ENCODE peak calls at places on chromosomes 16 and 17, in five cellular contexts. Q is WTC11; Y is caudate nucleus; O is MV-4-11; W is stimulated activated CD8-positive, alpha-beta memory T cell treated with anti-CD3 and anti-CD28 coated beads, Interleukin-4, amount 100 ng/mL, for 1 hour. S is an unnamed sample.

GRCh38 chr17:68101992-68102758 is 66.6 kb downstream of the KPNA2 start:
- DNase-seq in O (no peak), Y (no peak), Q (no peak), W (no peak), S (peak)

GRCh38 chr17:4938670-4939553 is 934 bp downstream of the SLC25A11 start:
- DNase-seq in O (no peak), W (no peak), Q (no peak), Y (no peak), S (no peak)

GRCh38 chr17:57553525-57553924 is 191.6 kb downstream of the CCDC182 start:
- DNase-seq in W (no peak), O (peak), Q (no peak), Y (no peak), S (no peak)

GRCh38 chr16:90022209-90023077 is 3.2 kb upstream of the DBNDD1 start:
- DNase-seq in Y (peak), Q (peak), O (peak), W (peak), S (peak)

GRCh38 chr17:47701603-47702002 is 7.6 kb downstream of the TBKBP1 start:
- DNase-seq in O (no peak), Y (no peak), W (no peak), Q (no peak), S (no peak)

GRCh38 chr16:63361032-63361624 is 1324.9 kb upstream of the CDH8 start:
- DNase-seq in W (no peak), Y (no peak), O (peak), Q (no peak), S (peak)

GRCh38 chr17:42917236-42917603 is 16.6 kb downstream of the G6PC1 start:
- DNase-seq in O (no peak), Y (no peak), W (no peak), Q (no peak), S (no peak)

GRCh38 chr16:65121870-65122723 is at the start of gene CDH11:
- DNase-seq in O (no peak), Y (peak), Q (peak), W (no peak), S (no peak)

GRCh38 chr17:76076765-76077581 is 2.0 kb upstream of the ZACN start:
- DNase-seq in W (no peak), Q (peak), Y (no peak), O (no peak), S (no peak)

GRCh38 chr17:19494961-19495806 is 38.5 kb upstream of the SLC47A1 start:
- DNase-seq in O (no peak), W (no peak), Y (no peak), Q (no peak), S (no peak)

GRCh38 chr16:51500306-51500705 is 349.2 kb upstream of the SALL1 start:
- DNase-seq in O (no peak), Q (no peak), Y (no peak), W (no peak), S (no peak)

GRCh38 chr17:80780381-80781187 is 211.1 kb upstream of the CHMP6 start:
- DNase-seq in Y (no peak), O (no peak), Q (no peak), W (no peak), S (peak)

GRCh38 chr17:31598921-31599571 is 207.6 kb downstream of the RAB11FIP4 start:
- DNase-seq in Y (no peak), Q (no peak), W (no peak), O (no peak), S (no peak)

GRCh38 chr17:81064746-81065475 is 30.0 kb downstream of the BAIAP2 start:
- DNase-seq in O (no peak), W (no peak), Y (peak), Q (no peak), S (no peak)

GRCh38 chr17:77995146-77995852 is 36.8 kb downstream of the TNRC6C start:
- DNase-seq in Y (no peak), O (no peak), W (no peak), Q (no peak), S (no peak)

GRCh38 chr16:4133897-4134372 is 17.7 kb upstream of the ADCY9 start:
- DNase-seq in Y (no peak), Q (peak), O (no peak), W (no peak), S (no peak)

GRCh38 chr16:14164916-14165684 is 94.0 kb downstream of the MRTFB start:
- DNase-seq in Y (no peak), Q (no peak), O (no peak), W (no peak), S (no peak)

GRCh38 chr16:81609323-81609892 is 164.8 kb downstream of the CMIP start:
- DNase-seq in Y (no peak), W (no peak), Q (no peak), O (no peak), S (no peak)

GRCh38 chr17:77888242-77889134 is 70.0 kb upstream of the TNRC6C start:
- DNase-seq in Y (no peak), O (no peak), W (no peak), Q (no peak), S (no peak)

S was measured in KBM-7.